ENCODE peak calls at places on chromosomes 3 and 15, in five cellular contexts. V is tibial nerve, U is esophagus squamous epithelium, R is sigmoid colon, L is IMR-90. J is an unnamed sample.
A peak's percentile ranks its signal among the peaks of the same experiment; 100 is the strongest.

GRCh38 chr3:111236833-111237713 is 165.5 kb downstream of the NECTIN3 start:
- DNase-seq in V (no peak), U (no peak), R (no peak), L (peak; percentile 52), J (no peak)

GRCh38 chr15:33309602-33310276 is 1.0 kb upstream of the RYR3 start:
- DNase-seq in V (no peak), U (no peak), R (peak; percentile 65), L (no peak), J (no peak)

GRCh38 chr3:100042577-100042981 is 71.7 kb downstream of the FILIP1L start:
- DNase-seq in V (no peak), U (no peak), R (no peak), L (peak; percentile 64), J (no peak)

GRCh38 chr3:64238971-64239667 is 13.9 kb upstream of the PRICKLE2 start:
- DNase-seq in V (peak; percentile 25), U (no peak), R (peak; percentile 94), L (peak; percentile 97), J (peak; percentile 49)

GRCh38 chr3:190194506-190194905 is 73.8 kb upstream of the P3H2 start:
- DNase-seq in V (no peak), U (no peak), R (no peak), L (no peak), J (no peak)

GRCh38 chr3:42180901-42181300 is 85.1 kb downstream of the CCK start:
- DNase-seq in V (no peak), U (no peak), R (no peak), L (no peak), J (no peak)

GRCh38 chr3:142850395-142851023 is 38.4 kb downstream of the PCOLCE2 start:
- DNase-seq in V (no peak), U (no peak), R (no peak), L (peak; percentile 66), J (no peak)

GRCh38 chr3:158098834-158099424 is 7.3 kb downstream of the SHOX2 start:
- DNase-seq in V (no peak), U (no peak), R (no peak), L (no peak), J (no peak)

GRCh38 chr3:177928156-177928555 is 608.1 kb upstream of the KCNMB2 start:
- DNase-seq in V (no peak), U (no peak), R (no peak), L (peak; percentile 51), J (no peak)

DNA sequence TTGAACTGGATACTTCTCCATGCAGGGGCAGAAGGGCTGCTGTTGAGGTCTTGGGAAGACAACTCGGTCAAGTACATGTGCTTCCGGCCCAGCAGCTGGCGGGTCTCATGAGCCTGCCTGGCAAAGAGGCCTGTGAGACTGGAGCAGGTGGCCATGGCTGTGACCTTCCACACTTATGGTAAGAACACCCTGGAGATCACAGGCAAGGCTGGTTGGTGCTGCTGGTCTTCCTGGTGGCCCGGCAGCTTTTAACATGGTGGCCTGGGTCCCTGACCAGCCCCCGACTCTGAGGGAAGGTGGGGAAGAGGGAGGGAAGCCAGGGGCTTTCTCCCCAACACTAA is 15.4 kb downstream of the CHRD start:
- DNase-seq in V (no peak), U (no peak), R (peak; percentile 67), L (no peak), J (no peak)
- TF ChIP-seq POLR2A in V (no peak), U (no peak), R (no peak), L (no peak), J (no peak)

DNA sequence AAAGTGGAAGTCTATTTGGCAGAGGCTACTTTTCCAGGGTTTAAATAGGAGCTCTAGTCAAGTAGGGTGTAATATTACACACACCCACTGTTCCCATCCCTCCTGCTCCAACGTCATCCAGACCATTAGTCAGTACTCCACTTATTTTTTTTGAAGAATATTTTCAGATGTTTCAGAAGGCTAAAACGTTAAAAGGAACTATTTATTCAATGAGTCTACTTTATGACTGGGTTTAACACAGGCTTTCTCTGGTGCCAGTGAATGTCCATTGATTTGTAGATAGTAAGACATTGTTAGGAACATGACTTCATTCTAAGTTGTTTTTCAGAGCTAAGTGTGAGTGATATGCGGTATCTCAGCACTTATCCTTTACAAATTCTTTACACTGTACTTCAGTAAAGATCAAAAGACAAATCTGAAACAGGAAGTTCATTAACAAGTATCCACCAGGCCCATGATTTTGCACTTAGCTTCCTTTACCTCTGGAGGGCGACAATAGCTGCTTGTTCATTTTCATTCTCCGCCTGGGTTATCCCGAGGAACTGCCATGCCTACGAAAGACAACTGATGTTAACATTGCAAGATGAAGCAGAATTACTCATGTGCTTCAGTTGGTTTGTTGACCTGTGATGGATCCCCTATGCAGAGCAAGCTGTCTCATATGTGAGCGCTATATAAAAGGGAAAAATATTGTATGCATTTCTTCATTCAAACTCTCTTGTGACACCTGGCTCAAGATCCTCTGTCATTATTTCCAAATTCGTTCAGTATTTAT is 158.7 kb downstream of the USP13 start:
- DNase-seq in V (peak; percentile 24), U (no peak), R (no peak), L (peak; percentile 93), J (no peak)
- TF ChIP-seq CTCF in V (peak; percentile 60), U (no peak), R (no peak), L (peak; percentile 78), J (peak; percentile 47)

DNA sequence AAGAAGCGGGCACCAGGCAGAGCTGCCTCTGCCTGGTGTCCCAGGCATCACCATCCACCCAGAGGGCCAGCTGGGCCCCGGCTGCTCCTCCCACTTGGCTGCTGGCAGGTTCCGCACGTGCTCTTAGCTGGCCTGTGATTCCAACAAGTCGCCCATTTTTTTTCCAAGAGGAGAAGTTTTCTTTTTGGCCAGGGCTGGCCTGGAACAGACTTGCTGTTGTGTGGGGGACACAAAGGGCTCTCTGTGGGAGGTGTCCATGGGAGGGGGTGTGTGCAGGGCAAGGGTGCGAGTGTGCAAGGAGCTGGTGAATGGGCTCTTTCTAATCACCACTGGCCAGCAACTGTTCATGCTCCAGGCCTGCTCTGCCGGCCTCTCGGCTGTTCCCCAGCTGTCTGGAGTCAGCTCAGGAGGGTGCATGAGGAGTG is 7.3 kb downstream of the AMOTL2 start:
- DNase-seq in V (no peak), U (no peak), R (peak; percentile 85), L (no peak), J (peak; percentile 55)
- TF ChIP-seq POLR2A in V (no peak), U (no peak), R (no peak), L (peak; percentile 49), J (no peak)

DNA sequence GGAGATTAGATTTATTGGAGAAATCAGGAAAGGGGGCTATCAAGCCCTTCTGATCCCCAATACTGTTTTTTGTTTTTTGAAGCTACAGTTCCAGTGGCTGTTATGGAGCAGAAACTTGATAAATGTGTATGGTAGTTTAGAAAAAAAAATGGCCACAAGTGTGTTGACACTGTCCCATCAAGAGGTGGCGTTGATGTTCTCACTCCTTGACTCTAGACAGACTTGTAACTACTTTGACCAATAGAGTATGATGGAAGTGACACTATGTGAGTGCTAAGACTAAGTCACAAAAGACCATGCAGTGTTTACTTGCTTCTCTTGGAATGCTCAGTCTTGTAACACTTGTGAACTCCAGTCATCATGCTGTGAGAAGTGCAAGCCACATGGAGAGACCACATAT is 356.7 kb downstream of the PDCD6IP start:
- DNase-seq in V (no peak), U (no peak), R (no peak), L (no peak), J (no peak)
- TF ChIP-seq CTCF in V (no peak), U (no peak), R (no peak), L (no peak), J (no peak)

GRCh38 chr15:57706405-57707209 is at the start of gene POLR2M:
- DNase-seq in V (peak; percentile 95), U (peak; percentile 71), R (peak; percentile 99), L (peak; percentile 100), J (peak; percentile 95)
- TF ChIP-seq POLR2A in V (peak; percentile 71), U (peak; percentile 77), R (peak; percentile 68), L (peak; percentile 82), J (peak; percentile 78)

DNA sequence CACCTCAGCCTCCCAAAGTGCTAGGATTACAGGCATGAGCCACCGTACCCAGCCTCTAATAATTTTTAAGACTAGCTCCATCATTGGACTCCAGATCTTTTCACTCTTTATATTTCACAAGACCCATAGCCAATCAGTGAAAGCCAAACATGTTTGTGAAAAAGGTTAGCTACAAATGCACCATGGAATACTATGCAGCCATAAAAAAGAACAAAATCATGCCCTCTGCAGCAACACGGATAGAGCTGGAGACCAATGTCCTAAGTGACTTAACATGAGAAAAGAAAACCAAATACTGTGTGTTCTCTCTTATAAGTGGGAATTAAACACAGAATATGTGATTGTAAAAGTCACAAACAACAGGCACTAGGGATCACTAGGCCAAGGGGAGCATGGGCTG is 3.2 kb downstream of the SCAPER start:
- DNase-seq in V (no peak), U (no peak), R (no peak), L (no peak), J (no peak)
- TF ChIP-seq CTCF in V (no peak), U (no peak), R (no peak), L (no peak), J (no peak)

GRCh38 chr15:90873488-90873997 is 5.2 kb downstream of the FURIN start:
- DNase-seq in V (no peak), U (no peak), R (no peak), L (no peak), J (peak; percentile 55)
- TF ChIP-seq POLR2A in V (no peak), U (no peak), R (no peak), L (no peak), J (no peak)

GRCh38 chr3:78154521-78155186 is 1114.8 kb downstream of the ROBO2 start:
- DNase-seq in V (no peak), U (no peak), R (no peak), L (no peak), J (no peak)
- TF ChIP-seq CTCF in V (no peak), U (no peak), R (no peak), L (no peak), J (no peak)

J was measured in right lobe of liver.